ENCODE peak calls at places on chromosome 17, in eight cellular contexts. E is mucosa of descending colon; H is heart right ventricle; Y is neural progenitor cell; J is endothelial cell of umbilical vein; K is lower leg skin; T is transverse colon; I is CD4-positive, CD25-positive, alpha-beta regulatory T cell. W is an unnamed sample.

GRCh38 chr17:68320311-68320865 is 29.1 kb downstream of the ARSG start:
- DNase-seq in E (no peak), T (no peak), K (no peak), H (no peak), I (no peak), J (no peak), Y (no peak), W (no peak)

GRCh38 chr17:49861150-49861884 is 13.4 kb upstream of the TAC4 start:
- DNase-seq in K (no peak), I (peak; percentile 46), J (peak; percentile 30), H (peak; percentile 27), T (peak; percentile 25), E (no peak), Y (peak; percentile 78), W (no peak)

GRCh38 chr17:31811021-31811565 is 48.0 kb downstream of the COPRS start:
- DNase-seq in I (no peak), H (no peak), T (no peak), Y (no peak), J (peak; percentile 76), K (no peak), E (no peak), W (no peak)

GRCh38 chr17:45940826-45941225 is 46.5 kb downstream of the MAPT start:
- DNase-seq in I (no peak), Y (no peak), E (no peak), T (peak; percentile 26), J (no peak), K (peak; percentile 92), H (peak; percentile 20), W (no peak)

GRCh38 chr17:64024215-64024654 is 3.8 kb upstream of the ICAM2 start:
- DNase-seq in I (no peak), Y (no peak), H (no peak), K (peak; percentile 32), J (peak; percentile 87), T (no peak), E (no peak), W (no peak)

GRCh38 chr17:10617120-10617505 is 40.0 kb downstream of the MYH3 start:
- DNase-seq in Y (no peak), K (no peak), I (no peak), H (no peak), J (no peak), T (no peak), E (no peak), W (no peak)

GRCh38 chr17:74742153-74742515 is 5.1 kb downstream of the RAB37 start:
- DNase-seq in E (peak; percentile 65), K (no peak), Y (no peak), I (peak; percentile 92), J (peak; percentile 37), T (peak; percentile 71), H (no peak), W (peak; percentile 66)

GRCh38 chr17:39950871-39951348 is 11.9 kb upstream of the GSDMA start:
- DNase-seq in H (peak; percentile 66), Y (no peak), I (no peak), T (no peak), K (no peak), J (no peak), E (no peak), W (no peak)

DNA sequence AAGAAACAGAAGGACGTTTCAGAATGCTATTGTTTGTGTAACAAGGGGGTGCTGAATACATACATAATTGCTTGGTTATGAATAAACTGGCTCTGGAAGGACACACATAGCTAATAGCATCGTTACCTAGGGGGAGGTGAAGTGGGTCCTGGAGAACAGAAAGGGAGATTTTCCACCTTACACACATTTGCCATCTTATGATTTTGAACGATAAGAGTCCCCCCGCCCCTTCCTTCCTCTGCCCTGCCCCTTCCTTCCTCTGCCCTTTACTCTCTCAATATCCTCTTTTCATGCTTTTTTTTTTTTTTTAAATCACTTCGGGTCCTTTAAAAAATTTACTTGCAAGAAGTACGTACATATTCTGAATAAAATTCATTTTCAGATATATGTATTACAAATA is 902 bp upstream of the DHRS7B start:
- DNase-seq in J (peak; percentile 18), I (peak; percentile 86), E (no peak), H (no peak), K (no peak), T (no peak), Y (no peak), W (no peak)
- H3K4me3 ChIP-seq in J (no peak overlapping the region), I (peak overlapping the region; percentile 99), E (no peak overlapping the region), H (peak overlapping the region; percentile 95), K (no peak overlapping the region), T (no peak overlapping the region), Y (peak overlapping the region; percentile 69), W (peak overlapping the region; percentile 98)

DNA sequence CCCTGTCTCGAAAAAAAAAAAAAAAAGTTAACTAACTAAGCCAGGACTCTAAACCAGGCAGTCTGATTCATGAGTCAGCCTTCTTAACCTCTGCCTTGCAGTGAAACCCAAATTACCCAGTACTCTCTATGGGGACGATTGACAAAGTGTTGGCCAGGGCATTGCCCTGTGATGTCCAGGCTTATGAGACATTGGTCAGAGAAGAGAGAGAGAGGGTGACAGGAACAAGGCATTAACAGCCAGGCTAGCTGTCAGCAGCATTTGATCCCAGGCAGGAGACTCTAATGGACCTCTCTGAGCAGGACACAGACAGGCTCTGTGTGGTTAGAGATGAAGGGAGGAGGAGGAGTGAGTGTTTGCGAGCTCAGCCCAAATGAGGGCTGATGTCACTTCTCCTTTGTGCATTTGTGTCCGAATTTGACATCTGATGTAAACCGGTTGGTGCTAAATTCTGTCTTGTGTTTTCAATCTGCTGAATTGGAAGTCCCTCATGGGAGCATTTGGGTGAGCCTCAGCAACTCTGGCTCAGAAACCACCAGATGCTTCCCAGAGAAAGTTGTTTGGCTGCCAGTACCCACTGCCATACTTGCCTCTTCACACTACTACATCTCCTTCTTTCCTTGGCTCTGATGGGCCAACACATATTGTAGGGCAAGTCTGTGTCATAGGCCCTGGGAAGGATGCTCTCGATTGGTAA is 4.3 kb upstream of the MYL4 start:
- DNase-seq in J (no peak), H (peak; percentile 50), K (no peak), Y (no peak), T (no peak), E (no peak), I (peak; percentile 72), W (peak; percentile 47)
- H3K4me3 ChIP-seq in J (no peak overlapping the region), H (peak overlapping the region; percentile 13), K (no peak overlapping the region), Y (no peak overlapping the region), T (no peak overlapping the region), E (no peak overlapping the region), I (peak overlapping the region; percentile 89), W (peak overlapping the region; percentile 11)

GRCh38 chr17:21042434-21043295 is at the start of gene USP22:
- DNase-seq in Y (peak; percentile 66), K (no peak), J (no peak), T (no peak), I (no peak), H (no peak), E (no peak), W (peak; percentile 59)

GRCh38 chr17:21037117-21037803 is 5.6 kb downstream of the USP22 start:
- DNase-seq in K (no peak), E (no peak), T (no peak), J (no peak), H (no peak), I (no peak), Y (no peak), W (no peak)

GRCh38 chr17:21043296-21044232 is 753 bp upstream of the USP22 start:
- DNase-seq in J (peak; percentile 98), K (peak; percentile 99), E (peak; percentile 97), Y (peak; percentile 99), H (peak; percentile 99), I (peak; percentile 99), T (peak; percentile 98), W (peak; percentile 93)

GRCh38 chr17:21041753-21042433 is 918 bp downstream of the USP22 start:
- DNase-seq in K (peak; percentile 97), T (peak; percentile 87), I (peak; percentile 79), J (peak; percentile 60), Y (peak; percentile 87), E (peak; percentile 88), H (peak; percentile 91), W (no peak)

DNA sequence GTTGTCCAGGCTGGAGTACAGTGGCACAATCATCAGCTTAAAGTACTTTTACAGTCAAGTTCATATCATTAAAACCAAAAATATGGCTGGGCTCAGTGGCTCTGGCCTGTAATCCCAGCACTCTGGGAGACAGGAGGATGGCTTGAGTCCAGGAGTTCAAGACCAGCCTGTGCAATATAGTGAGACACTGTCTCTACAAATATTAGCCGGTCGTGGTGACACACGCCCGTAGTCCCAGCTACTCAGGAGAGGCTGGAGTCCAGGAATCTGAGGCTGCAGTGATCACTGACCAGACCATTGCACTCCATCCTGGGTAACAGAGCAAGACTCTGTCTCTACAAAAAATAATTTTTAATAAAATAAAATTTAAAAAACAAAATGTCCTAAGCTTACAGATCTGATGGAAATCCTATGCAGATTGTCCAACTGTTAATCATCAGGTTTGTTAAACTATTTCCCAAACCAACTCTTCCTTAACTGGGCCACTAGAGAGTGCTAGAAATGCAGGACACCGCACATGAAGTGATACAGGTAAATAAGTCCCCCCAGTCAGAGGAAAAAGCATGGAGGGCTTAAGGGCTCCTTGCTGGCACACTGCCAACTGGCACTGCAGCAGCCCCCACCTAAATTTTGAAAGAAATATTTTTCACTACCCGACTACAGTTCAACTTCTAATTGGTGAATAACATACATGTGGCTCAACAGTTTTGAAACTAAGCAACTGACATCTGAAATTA is 2.8 kb downstream of the USP22 start:
- DNase-seq in H (no peak), I (peak; percentile 55), J (peak; percentile 49), T (no peak), Y (peak; percentile 40), K (no peak), E (peak; percentile 41), W (no peak)
- H3K4me3 ChIP-seq in H (peak overlapping the region; percentile 98), I (peak overlapping the region; percentile 91), J (peak overlapping the region; percentile 99), T (no peak overlapping the region), Y (peak overlapping the region; percentile 98), K (no peak overlapping the region), E (no peak overlapping the region), W (peak overlapping the region; percentile 87)

GRCh38 chr17:78738245-78738644 is 43.8 kb downstream of the CYTH1 start:
- DNase-seq in I (no peak), E (no peak), T (no peak), H (no peak), K (peak; percentile 54), J (no peak), Y (no peak), W (no peak)

GRCh38 chr17:78734841-78735641 is 47.0 kb downstream of the CYTH1 start:
- DNase-seq in I (peak; percentile 27), H (no peak), J (no peak), K (peak; percentile 80), T (no peak), Y (no peak), E (peak; percentile 58), W (no peak)

GRCh38 chr17:78735832-78736525 is 46.1 kb downstream of the CYTH1 start:
- DNase-seq in H (no peak), T (peak; percentile 64), Y (no peak), K (peak; percentile 31), E (no peak), J (peak; percentile 61), I (peak; percentile 70), W (no peak)

GRCh38 chr17:78737332-78737731 is 44.7 kb downstream of the CYTH1 start:
- DNase-seq in E (no peak), K (no peak), Y (no peak), T (no peak), J (peak; percentile 62), I (no peak), H (no peak), W (no peak)

DNA sequence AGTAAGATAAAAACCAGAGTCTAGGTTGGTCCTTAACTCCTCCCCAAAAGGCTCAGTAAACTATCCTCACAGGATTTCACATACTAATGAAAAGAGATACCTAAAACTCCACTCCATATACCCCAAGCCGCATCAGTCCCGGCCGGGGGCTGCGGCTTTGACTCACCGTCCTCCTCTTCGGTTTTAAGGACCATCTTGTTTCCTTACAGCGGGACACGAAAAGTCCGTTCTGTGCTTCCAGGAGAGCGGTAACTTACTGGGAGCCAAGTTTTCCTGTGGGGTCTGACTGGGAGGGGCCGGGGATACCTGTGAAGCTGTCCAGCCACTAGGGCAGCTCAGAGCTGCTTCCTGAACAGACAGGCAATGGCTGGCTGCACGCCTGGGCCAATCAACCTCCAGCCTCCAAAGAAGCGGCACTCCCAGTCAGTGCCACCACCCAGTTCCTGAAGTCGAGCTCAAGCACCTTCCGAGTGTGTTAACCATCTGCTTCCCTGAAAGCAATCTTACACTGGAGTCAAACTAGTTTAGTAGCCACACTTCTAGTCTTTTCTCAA is 45.5 kb downstream of the CYTH1 start:
- DNase-seq in J (peak; percentile 79), T (peak; percentile 94), H (peak; percentile 79), E (peak; percentile 92), I (peak; percentile 83), Y (no peak), K (peak; percentile 96), W (peak; percentile 69)
- H3K4me3 ChIP-seq in J (peak overlapping the region; percentile 54), T (peak overlapping the region; percentile 30), H (peak overlapping the region; percentile 56), E (peak overlapping the region; percentile 52), I (peak overlapping the region; percentile 88), Y (no peak overlapping the region), K (peak overlapping the region; percentile 37), W (peak overlapping the region; percentile 90)